ENCODE peak calls at places on chromosomes 6 and 20, in four cellular contexts. A is stimulated activated CD8-positive, alpha-beta memory T cell treated with anti-CD3 and anti-CD28 coated beads, Interleukin-2, amount 100 ng/mL, for 48 hours; I is NCI-H69; G is RWPE1. K is an unnamed sample.

GRCh38 chr6:140985679-140986275 is 1146.9 kb upstream of the GJE1 start:
- DNase-seq in A (no peak), I (no peak), G (no peak), K (no peak)

GRCh38 chr6:3072798-3073197 is 4.5 kb downstream of the RIPK1 start:
- DNase-seq in A (no peak), I (no peak), G (no peak), K (no peak)

GRCh38 chr6:39054577-39055142 is 6.1 kb downstream of the GLP1R start:
- DNase-seq in A (no peak), I (no peak), G (no peak), K (no peak)

GRCh38 chr6:100879317-100879716 is 1.8 kb downstream of the ASCC3 start:
- DNase-seq in A (no peak), I (no peak), G (no peak), K (no peak)

GRCh38 chr20:62363920-62364851 is 2.9 kb downstream of the LAMA5 start:
- DNase-seq in A (no peak), I (no peak), G (no peak), K (no peak)

GRCh38 chr6:30880563-30881252 is 3.6 kb upstream of the DDR1 start:
- DNase-seq in A (no peak), I (peak), G (no peak), K (peak)

GRCh38 chr6:21846541-21847451 is 253.2 kb downstream of the SOX4 start:
- DNase-seq in A (peak), I (peak), G (no peak), K (peak)

GRCh38 chr6:117352466-117353081 is 73.2 kb downstream of the ROS1 start:
- DNase-seq in A (no peak), I (no peak), G (peak), K (no peak)

GRCh38 chr20:9458075-9458818 is 56.1 kb upstream of the LAMP5 start:
- DNase-seq in A (no peak), I (peak), G (no peak), K (peak)

GRCh38 chr6:104591573-104592334 is 268.0 kb downstream of the HACE1 start:
- DNase-seq in A (no peak), I (no peak), G (no peak), K (no peak)

GRCh38 chr6:45801471-45802289 is 214.0 kb downstream of the CLIC5 start:
- DNase-seq in A (peak), I (no peak), G (no peak), K (no peak)

GRCh38 chr20:53748176-53748575 is 154.5 kb upstream of the ZNF217 start:
- DNase-seq in A (no peak), I (no peak), G (peak), K (no peak)

GRCh38 chr6:41459738-41460137 is 86.4 kb upstream of the FOXP4 start:
- DNase-seq in A (no peak), I (no peak), G (no peak), K (no peak)

GRCh38 chr6:106083618-106084017 is 2.5 kb upstream of the PRDM1 start:
- DNase-seq in A (no peak), I (no peak), G (no peak), K (no peak)

GRCh38 chr6:7632501-7633290 is 42.7 kb downstream of the SNRNP48 start:
- DNase-seq in A (no peak), I (peak), G (no peak), K (no peak)

GRCh38 chr6:166395351-166395750 is 12.6 kb upstream of the MPC1 start:
- DNase-seq in A (no peak), I (no peak), G (no peak), K (no peak)

GRCh38 chr6:30893666-30894065 is 9.3 kb downstream of the DDR1 start:
- DNase-seq in A (no peak), I (no peak), G (no peak), K (no peak)

K was measured in SK-N-DZ.